ENCODE peak calls at places on chromosomes 5 and 9, in four cellular contexts. R is gastrocnemius medialis, T is GM12878, G is EL. U is an unnamed sample.

GRCh38 chr9:126298319-126298801 is 28.3 kb upstream of the MVB12B start:
- DNase-seq in R (no peak), T (no peak), G (no peak), U (no peak)

GRCh38 chr5:38678079-38678478 is 121.6 kb upstream of the LIFR start:
- DNase-seq in R (no peak), T (no peak), G (no peak), U (no peak)

GRCh38 chr5:33781286-33781685 is 110.5 kb downstream of the ADAMTS12 start:
- DNase-seq in R (peak; percentile 30), T (no peak), G (peak; percentile 77), U (no peak)

GRCh38 chr5:137201876-137202275 is 297.2 kb downstream of the SPOCK1 start:
- DNase-seq in R (peak; percentile 27), T (no peak), G (peak; percentile 58), U (no peak)

GRCh38 chr5:160287378-160288051 is 24.8 kb downstream of the CCNJL start:
- DNase-seq in R (no peak), T (no peak), G (peak; percentile 57), U (peak; percentile 91)

GRCh38 chr5:67516959-67517358 is 320.4 kb upstream of the CD180 start:
- DNase-seq in R (no peak), T (no peak), G (peak; percentile 60), U (no peak)

GRCh38 chr5:119512277-119512676 is 60.0 kb downstream of the HSD17B4 start:
- DNase-seq in R (no peak), T (no peak), G (no peak), U (no peak)

GRCh38 chr5:123482258-123482657 is 29.7 kb upstream of the CSNK1G3 start:
- DNase-seq in R (no peak), T (no peak), G (no peak), U (no peak)

GRCh38 chr5:169335806-169336205 is 34.9 kb upstream of the SLIT3 start:
- DNase-seq in R (no peak), T (no peak), G (no peak), U (no peak)

GRCh38 chr5:90093931-90094485 is 315.5 kb downstream of the CETN3 start:
- DNase-seq in R (no peak), T (no peak), G (no peak), U (no peak)

GRCh38 chr5:172935096-172935495 is 24.1 kb upstream of the RPL26L1 start:
- DNase-seq in R (no peak), T (no peak), G (no peak), U (no peak)

GRCh38 chr5:96245401-96246091 is 187.5 kb downstream of the PCSK1 start:
- DNase-seq in R (no peak), T (no peak), G (peak; percentile 6), U (no peak)

GRCh38 chr9:87109182-87109581 is 161.9 kb upstream of the GAS1 start:
- DNase-seq in R (no peak), T (no peak), G (peak; percentile 47), U (no peak)

GRCh38 chr5:173210877-173211276 is 24.1 kb downstream of the NKX2-5 start:
- DNase-seq in R (no peak), T (no peak), G (no peak), U (no peak)

GRCh38 chr5:103896593-103896992 is 334.0 kb upstream of the NUDT12 start:
- DNase-seq in R (no peak), T (no peak), G (no peak), U (no peak)

GRCh38 chr5:151665584-151665982 is 21.1 kb downstream of the SPARC start:
- DNase-seq in R (no peak), T (no peak), G (no peak), U (no peak)

GRCh38 chr9:77022783-77023440 is 3.5 kb downstream of the FOXB2 start:
- DNase-seq in R (no peak), T (no peak), G (no peak), U (peak; percentile 20)

GRCh38 chr5:92775711-92776615 is 805.1 kb downstream of the NR2F1-AS1 start:
- DNase-seq in R (no peak), T (no peak), G (peak; percentile 24), U (no peak)

GRCh38 chr5:146588806-146589355 is 72.9 kb upstream of the GPR151 start:
- DNase-seq in R (no peak), T (no peak), G (no peak), U (no peak)